ENCODE peak calls at places on chromosomes 13 and 19, in five cellular contexts. J is glutamatergic neuron, X is ovary, B is hepatocyte, S is AG10803. Y is an unnamed sample.

GRCh38 chr19:47381653-47382279 is 32.7 kb downstream of the DHX34 start:
- DNase-seq in J (no peak), X (no peak), B (no peak), S (no peak), Y (no peak)

GRCh38 chr19:6772028-6772865 is at the start of gene VAV1:
- DNase-seq in J (no peak), X (no peak), B (no peak), S (no peak), Y (no peak)

GRCh38 chr13:74325106-74325505 is 190.9 kb upstream of the KLF12 start:
- DNase-seq in J (no peak), X (peak; percentile 16), B (peak; percentile 62), S (peak; percentile 61), Y (no peak)

GRCh38 chr19:45322311-45322710 is 364 bp downstream of the CKM start:
- DNase-seq in J (peak; percentile 50), X (no peak), B (no peak), S (no peak), Y (no peak)

GRCh38 chr13:47087841-47088240 is 191.0 kb upstream of the HTR2A start:
- DNase-seq in J (no peak), X (no peak), B (no peak), S (peak; percentile 73), Y (no peak)

GRCh38 chr19:48372904-48373303 is 8.7 kb downstream of the SYNGR4 start:
- DNase-seq in J (no peak), X (no peak), B (no peak), S (no peak), Y (no peak)

GRCh38 chr13:49877629-49878218 is 58.4 kb downstream of the SPRYD7 start:
- DNase-seq in J (no peak), X (no peak), B (no peak), S (no peak), Y (no peak)

GRCh38 chr13:108948269-108948671 is 318.9 kb downstream of the MYO16 start:
- DNase-seq in J (no peak), X (no peak), B (no peak), S (peak; percentile 21), Y (no peak)

GRCh38 chr19:16376649-16377048 is 52.0 kb downstream of the KLF2 start:
- DNase-seq in J (peak; percentile 56), X (no peak), B (no peak), S (no peak), Y (peak; percentile 27)

GRCh38 chr19:41699231-41699967 is 9.0 kb upstream of the CEACAM5 start:
- DNase-seq in J (no peak), X (no peak), B (no peak), S (no peak), Y (no peak)

GRCh38 chr13:109910131-109910530 is 123.7 kb upstream of the IRS2 start:
- DNase-seq in J (no peak), X (no peak), B (no peak), S (no peak), Y (no peak)

GRCh38 chr19:7385062-7385461 is 36.3 kb downstream of the ARHGEF18 start:
- DNase-seq in J (no peak), X (no peak), B (no peak), S (no peak), Y (no peak)

GRCh38 chr13:21402586-21403307 is 56.4 kb downstream of the ZDHHC20 start:
- DNase-seq in J (no peak), X (no peak), B (no peak), S (peak; percentile 21), Y (no peak)

GRCh38 chr19:1354496-1355257 is 29.0 kb upstream of the NDUFS7 start:
- DNase-seq in J (peak; percentile 90), X (peak; percentile 94), B (peak; percentile 97), S (peak; percentile 82), Y (peak; percentile 81)

GRCh38 chr13:97914537-97914936 is 38.9 kb upstream of the IPO5 start:
- DNase-seq in J (no peak), X (no peak), B (no peak), S (peak; percentile 84), Y (no peak)

GRCh38 chr13:112690242-112690943 is 555 bp downstream of the ATP11A start:
- DNase-seq in J (peak; percentile 60), X (no peak), B (peak; percentile 63), S (peak; percentile 8), Y (peak; percentile 41)

GRCh38 chr13:27170521-27171243 is 929 bp downstream of the USP12 start:
- DNase-seq in J (peak; percentile 65), X (peak; percentile 71), B (peak; percentile 64), S (no peak), Y (peak; percentile 71)

GRCh38 chr13:30846311-30846710 is 59.8 kb upstream of the MEDAG start:
- DNase-seq in J (no peak), X (no peak), B (no peak), S (peak; percentile 88), Y (no peak)

GRCh38 chr19:36267061-36267845 is 52.3 kb downstream of the ZNF146 start:
- DNase-seq in J (no peak), X (no peak), B (no peak), S (no peak), Y (no peak)

GRCh38 chr13:20526664-20527063 is 1.0 kb upstream of the CRYL1 start:
- DNase-seq in J (no peak), X (no peak), B (no peak), S (peak; percentile 5), Y (no peak)

GRCh38 chr13:111911141-111911720 is 155.7 kb upstream of the SOX1 start:
- DNase-seq in J (no peak), X (no peak), B (peak; percentile 1), S (no peak), Y (no peak)

GRCh38 chr13:75938811-75939525 is 302.8 kb downstream of the LMO7 start:
- DNase-seq in J (no peak), X (no peak), B (no peak), S (no peak), Y (no peak)

GRCh38 chr19:611506-611869 is 21.8 kb downstream of the HCN2 start:
- DNase-seq in J (no peak), X (no peak), B (no peak), S (peak; percentile 97), Y (no peak)

GRCh38 chr19:33703438-33703750 is 81.6 kb downstream of the CHST8 start:
- DNase-seq in J (no peak), X (no peak), B (no peak), S (no peak), Y (no peak)

GRCh38 chr13:77563110-77563509 is 27.6 kb downstream of the SCEL start:
- DNase-seq in J (no peak), X (no peak), B (peak; percentile 56), S (peak; percentile 20), Y (no peak)

GRCh38 chr19:5864725-5865486 is 5.4 kb downstream of the FUT5 start:
- DNase-seq in J (no peak), X (no peak), B (no peak), S (no peak), Y (no peak)

GRCh38 chr19:56547535-56547934 is 8.8 kb downstream of the ZFP28 start:
- DNase-seq in J (no peak), X (no peak), B (no peak), S (no peak), Y (no peak)

GRCh38 chr13:41505209-41505835 is 48.0 kb downstream of the RGCC start:
- DNase-seq in J (no peak), X (no peak), B (no peak), S (peak; percentile 95), Y (no peak)

GRCh38 chr13:76438050-76438449 is 448.2 kb downstream of the KCTD12 start:
- DNase-seq in J (no peak), X (no peak), B (no peak), S (no peak), Y (no peak)

GRCh38 chr19:18789883-18790565 is 1.1 kb downstream of the COMP start:
- DNase-seq in J (peak; percentile 70), X (no peak), B (peak; percentile 57), S (no peak), Y (no peak)

GRCh38 chr19:49165111-49165750 is 7.6 kb downstream of the TRPM4 start:
- DNase-seq in J (no peak), X (no peak), B (no peak), S (no peak), Y (no peak)

GRCh38 chr19:54684537-54684936 is 21.8 kb downstream of the LILRB4 start:
- DNase-seq in J (no peak), X (no peak), B (no peak), S (no peak), Y (no peak)

GRCh38 chr19:8456064-8456463 is 11.3 kb downstream of the HNRNPM start:
- DNase-seq in J (peak; percentile 47), X (no peak), B (no peak), S (no peak), Y (no peak)
- TF ChIP-seq CTCF in J (no peak), X (no peak), B (no peak), S (peak; percentile 7), Y (peak; percentile 43)

DNA sequence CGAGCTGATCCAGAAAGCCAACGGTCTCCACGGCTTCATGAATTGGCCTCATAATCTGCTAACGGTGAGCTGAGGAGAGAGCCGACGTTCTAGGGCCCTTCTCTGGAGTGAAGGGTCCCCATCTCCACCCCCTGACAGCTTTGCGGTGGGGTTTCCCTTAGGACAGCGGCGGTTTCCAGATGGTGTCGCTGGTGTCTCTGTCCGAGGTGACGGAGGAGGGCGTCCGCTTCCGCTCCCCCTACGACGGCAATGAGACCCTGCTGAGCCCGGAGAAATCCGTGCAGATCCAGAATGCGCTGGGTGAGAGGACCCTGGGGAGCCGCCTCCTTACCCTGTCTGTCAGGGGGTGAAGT is 692 bp downstream of the QTRT1 start:
- DNase-seq in J (peak; percentile 58), X (no peak), B (peak; percentile 46), S (no peak), Y (peak; percentile 42)
- TF ChIP-seq CTCF in J (no peak), X (no peak), B (peak; percentile 19), S (peak; percentile 1), Y (no peak)

DNA sequence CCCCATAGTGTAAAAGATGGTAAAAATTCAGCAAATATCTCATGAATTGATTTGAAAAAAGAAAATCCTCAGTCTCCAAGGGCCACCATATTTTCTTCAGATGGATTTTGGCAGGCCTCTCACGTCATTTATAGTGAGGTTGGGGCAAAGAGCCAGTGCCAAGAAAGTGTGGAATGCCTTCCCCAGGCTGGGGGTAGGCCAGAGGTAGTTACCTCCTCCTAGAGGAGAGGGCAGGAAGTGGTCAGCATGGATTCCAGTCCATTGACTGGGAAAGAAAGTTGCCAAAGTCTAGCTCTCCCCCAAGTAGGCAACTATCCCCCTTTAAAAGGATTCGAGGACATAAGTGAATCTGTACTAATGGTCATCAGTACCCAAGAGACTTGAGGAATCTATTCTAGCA is 68.4 kb upstream of the KCTD4 start:
- DNase-seq in J (no peak), X (no peak), B (no peak), S (peak; percentile 33), Y (no peak)
- TF ChIP-seq CTCF in J (no peak), X (no peak), B (no peak), S (peak; percentile 3), Y (no peak)

DNA sequence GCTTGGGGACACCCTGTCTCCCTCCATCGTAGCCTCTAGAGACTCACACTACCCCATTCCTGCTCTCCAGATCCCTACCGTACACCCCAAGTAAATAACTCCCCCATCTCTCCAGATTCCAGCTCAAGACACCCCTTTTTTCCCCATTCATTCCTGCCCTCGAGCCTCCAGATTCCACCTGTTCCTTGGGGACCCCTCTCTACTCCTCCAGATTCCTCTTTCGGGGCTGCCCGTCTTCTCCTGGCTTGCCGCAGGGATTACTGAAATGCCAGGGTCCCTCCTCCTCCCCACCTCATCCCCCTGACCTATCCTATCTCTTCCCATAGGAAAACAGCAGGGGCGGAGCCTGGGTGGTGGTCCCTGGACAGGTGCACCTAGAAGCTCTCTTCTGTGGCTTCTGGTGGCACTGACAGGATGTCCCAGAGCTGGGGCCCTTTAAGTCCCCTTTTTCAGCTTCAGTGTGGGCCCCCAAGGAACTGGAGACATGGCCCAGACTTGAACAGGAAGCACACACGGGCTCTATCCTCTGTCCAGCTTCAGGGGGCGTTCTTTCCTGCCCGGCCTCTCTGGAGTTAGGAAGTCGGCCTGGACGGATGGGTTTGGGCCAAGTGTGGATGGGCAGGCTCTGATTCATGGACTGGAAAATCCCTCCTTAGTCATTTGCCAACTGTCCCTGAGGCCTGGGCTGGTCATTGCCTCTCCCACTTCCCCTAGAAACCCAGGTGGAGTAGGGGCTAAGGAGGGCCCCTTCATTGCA is 1.2 kb downstream of the ZSWIM4 start:
- DNase-seq in J (no peak), X (peak; percentile 68), B (peak; percentile 68), S (peak; percentile 95), Y (no peak)
- TF ChIP-seq CTCF in J (no peak), X (no peak), B (peak; percentile 2), S (peak; percentile 53), Y (no peak)

Y was measured in neural crest cell.